ENCODE peak calls at places on chromosome 15, in seven cellular contexts. One of them, this sample, is unnamed.

GRCh38 chr15:25735550-25736384 is 127.4 kb downstream of the ATP10A start:
- DNase-seq in amygdala: no peak
- DNase-seq in mesendoderm: no peak
- DNase-seq in C1 segment of cervical spinal cord: no peak
- DNase-seq in ovary: no peak
- DNase-seq in cardiac fibroblast: no peak
- DNase-seq in GM18507: no peak
- DNase-seq in this sample: no peak

GRCh38 chr15:37134699-37135131 is 34.4 kb upstream of the MEIS2 start:
- DNase-seq in amygdala: no peak
- DNase-seq in mesendoderm: peak; percentile 60
- DNase-seq in C1 segment of cervical spinal cord: no peak
- DNase-seq in ovary: no peak
- DNase-seq in cardiac fibroblast: peak; percentile 63
- DNase-seq in GM18507: no peak
- DNase-seq in this sample: peak; percentile 41

GRCh38 chr15:74263473-74263872 is 27.3 kb downstream of the CCDC33 start:
- DNase-seq in amygdala: no peak
- DNase-seq in mesendoderm: no peak
- DNase-seq in C1 segment of cervical spinal cord: no peak
- DNase-seq in ovary: no peak
- DNase-seq in cardiac fibroblast: no peak
- DNase-seq in GM18507: no peak
- DNase-seq in this sample: no peak

GRCh38 chr15:38652998-38653397 is 88.4 kb upstream of the RASGRP1 start:
- DNase-seq in amygdala: no peak
- DNase-seq in mesendoderm: no peak
- DNase-seq in C1 segment of cervical spinal cord: no peak
- DNase-seq in ovary: no peak
- DNase-seq in cardiac fibroblast: no peak
- DNase-seq in GM18507: no peak
- DNase-seq in this sample: no peak

GRCh38 chr15:83698294-83698693 is 44.4 kb downstream of the ADAMTSL3 start:
- DNase-seq in amygdala: no peak
- DNase-seq in mesendoderm: no peak
- DNase-seq in C1 segment of cervical spinal cord: no peak
- DNase-seq in ovary: no peak
- DNase-seq in cardiac fibroblast: peak; percentile 25
- DNase-seq in GM18507: no peak
- DNase-seq in this sample: no peak

GRCh38 chr15:84749111-84749991 is 959 bp downstream of the ZNF592 start:
- DNase-seq in amygdala: no peak
- DNase-seq in mesendoderm: peak; percentile 49
- DNase-seq in C1 segment of cervical spinal cord: peak; percentile 62
- DNase-seq in ovary: peak; percentile 41
- DNase-seq in cardiac fibroblast: peak; percentile 41
- DNase-seq in GM18507: no peak
- DNase-seq in this sample: no peak

GRCh38 chr15:77059761-77060345 is 11.1 kb downstream of the TSPAN3 start:
- DNase-seq in amygdala: no peak
- DNase-seq in mesendoderm: no peak
- DNase-seq in C1 segment of cervical spinal cord: no peak
- DNase-seq in ovary: no peak
- DNase-seq in cardiac fibroblast: peak; percentile 54
- DNase-seq in GM18507: no peak
- DNase-seq in this sample: no peak

GRCh38 chr15:25775317-25775912 is 87.7 kb downstream of the ATP10A start:
- DNase-seq in amygdala: no peak
- DNase-seq in mesendoderm: peak; percentile 80
- DNase-seq in C1 segment of cervical spinal cord: no peak
- DNase-seq in ovary: no peak
- DNase-seq in cardiac fibroblast: peak; percentile 58
- DNase-seq in GM18507: no peak
- DNase-seq in this sample: no peak

GRCh38 chr15:95520511-95520910 is 810.0 kb upstream of the NR2F2 start:
- DNase-seq in amygdala: no peak
- DNase-seq in mesendoderm: no peak
- DNase-seq in C1 segment of cervical spinal cord: no peak
- DNase-seq in ovary: no peak
- DNase-seq in cardiac fibroblast: no peak
- DNase-seq in GM18507: no peak
- DNase-seq in this sample: no peak

GRCh38 chr15:70672081-70672480 is 91.3 kb downstream of the UACA start:
- DNase-seq in amygdala: no peak
- DNase-seq in mesendoderm: no peak
- DNase-seq in C1 segment of cervical spinal cord: no peak
- DNase-seq in ovary: no peak
- DNase-seq in cardiac fibroblast: no peak
- DNase-seq in GM18507: no peak
- DNase-seq in this sample: no peak

GRCh38 chr15:97904196-97904572 is 56.3 kb upstream of the ARRDC4 start:
- DNase-seq in amygdala: no peak
- DNase-seq in mesendoderm: peak; percentile 85
- DNase-seq in C1 segment of cervical spinal cord: peak; percentile 70
- DNase-seq in ovary: peak; percentile 61
- DNase-seq in cardiac fibroblast: peak; percentile 69
- DNase-seq in GM18507: no peak
- DNase-seq in this sample: peak; percentile 63

GRCh38 chr15:80918440-80918839 is 71.2 kb downstream of the MESD start:
- DNase-seq in amygdala: no peak
- DNase-seq in mesendoderm: no peak
- DNase-seq in C1 segment of cervical spinal cord: no peak
- DNase-seq in ovary: no peak
- DNase-seq in cardiac fibroblast: no peak
- DNase-seq in GM18507: no peak
- DNase-seq in this sample: no peak

GRCh38 chr15:65964792-65965433 is 95.6 kb downstream of the RAB11A start:
- DNase-seq in amygdala: no peak
- DNase-seq in mesendoderm: no peak
- DNase-seq in C1 segment of cervical spinal cord: no peak
- DNase-seq in ovary: no peak
- DNase-seq in cardiac fibroblast: no peak
- DNase-seq in GM18507: no peak
- DNase-seq in this sample: no peak

GRCh38 chr15:33735637-33736247 is 232.6 kb upstream of the CHRM5 start:
- DNase-seq in amygdala: no peak
- DNase-seq in mesendoderm: peak; percentile 48
- DNase-seq in C1 segment of cervical spinal cord: no peak
- DNase-seq in ovary: no peak
- DNase-seq in cardiac fibroblast: peak; percentile 65
- DNase-seq in GM18507: no peak
- DNase-seq in this sample: no peak

GRCh38 chr15:52247032-52247431 is 48.6 kb downstream of the MYO5C start:
- DNase-seq in amygdala: no peak
- DNase-seq in mesendoderm: no peak
- DNase-seq in C1 segment of cervical spinal cord: no peak
- DNase-seq in ovary: no peak
- DNase-seq in cardiac fibroblast: peak; percentile 80
- DNase-seq in GM18507: no peak
- DNase-seq in this sample: no peak

GRCh38 chr15:98865397-98866339 is 141.9 kb downstream of the PGPEP1L start:
- DNase-seq in amygdala: peak; percentile 34
- DNase-seq in mesendoderm: no peak
- DNase-seq in C1 segment of cervical spinal cord: peak; percentile 65
- DNase-seq in ovary: peak; percentile 68
- DNase-seq in cardiac fibroblast: peak; percentile 81
- DNase-seq in GM18507: peak; percentile 48
- DNase-seq in this sample: peak; percentile 68

GRCh38 chr15:58282060-58282708 is 144.0 kb downstream of the AQP9 start:
- DNase-seq in amygdala: no peak
- DNase-seq in mesendoderm: no peak
- DNase-seq in C1 segment of cervical spinal cord: no peak
- DNase-seq in ovary: no peak
- DNase-seq in cardiac fibroblast: no peak
- DNase-seq in GM18507: no peak
- DNase-seq in this sample: no peak

GRCh38 chr15:65869954-65870871 is 922 bp downstream of the RAB11A start:
- DNase-seq in amygdala: no peak
- DNase-seq in mesendoderm: peak; percentile 83
- DNase-seq in C1 segment of cervical spinal cord: peak; percentile 31
- DNase-seq in ovary: peak; percentile 17
- DNase-seq in cardiac fibroblast: peak; percentile 53
- DNase-seq in GM18507: no peak
- DNase-seq in this sample: no peak

GRCh38 chr15:83320404-83320803 is 35.9 kb upstream of the BNC1 start:
- DNase-seq in amygdala: no peak
- DNase-seq in mesendoderm: peak; percentile 63
- DNase-seq in C1 segment of cervical spinal cord: no peak
- DNase-seq in ovary: no peak
- DNase-seq in cardiac fibroblast: peak; percentile 83
- DNase-seq in GM18507: no peak
- DNase-seq in this sample: no peak

GRCh38 chr15:74504418-74504817 is 36.6 kb upstream of the ARID3B start:
- DNase-seq in amygdala: no peak
- DNase-seq in mesendoderm: no peak
- DNase-seq in C1 segment of cervical spinal cord: no peak
- DNase-seq in ovary: no peak
- DNase-seq in cardiac fibroblast: no peak
- DNase-seq in GM18507: no peak
- DNase-seq in this sample: no peak

This sample was measured in tibial nerve.